ENCODE peak calls at places on chromosomes 5 and 9, in five cellular contexts. S, A, M, C and I are unnamed samples.

GRCh38 chr5:172669808-172670402 is 28.8 kb downstream of the NEURL1B start:
- DNase-seq in S (no peak), C (no peak), A (no peak), M (no peak), I (no peak)

GRCh38 chr9:981491-981898 is 5.0 kb downstream of the DMRT3 start:
- DNase-seq in C (no peak), M (no peak), A (no peak), S (no peak), I (no peak)

GRCh38 chr5:1470762-1471211 is 25.5 kb upstream of the SLC6A3 start:
- DNase-seq in A (no peak), S (no peak), M (no peak), C (no peak), I (no peak)

GRCh38 chr9:86352440-86353106 is 1.6 kb downstream of the TUT7 start:
- DNase-seq in S (no peak), M (peak), C (no peak), A (no peak), I (no peak)

GRCh38 chr5:98415663-98416062 is 357.8 kb upstream of the RGMB start:
- DNase-seq in M (peak), S (no peak), A (no peak), C (no peak), I (no peak)

GRCh38 chr5:157972579-157972978 is 113.6 kb upstream of the CLINT1 start:
- DNase-seq in M (no peak), S (no peak), A (no peak), C (no peak), I (no peak)

GRCh38 chr5:132754947-132755346 is 7.7 kb downstream of the CCNI2 start:
- DNase-seq in C (no peak), S (no peak), A (no peak), M (peak), I (no peak)

GRCh38 chr5:14487896-14488570 is 93.6 kb upstream of the OTULINL start:
- DNase-seq in C (no peak), S (no peak), M (no peak), A (no peak), I (no peak)

GRCh38 chr9:16825364-16825763 is 45.1 kb downstream of the BNC2 start:
- DNase-seq in C (no peak), A (no peak), S (no peak), M (peak), I (no peak)

DNA sequence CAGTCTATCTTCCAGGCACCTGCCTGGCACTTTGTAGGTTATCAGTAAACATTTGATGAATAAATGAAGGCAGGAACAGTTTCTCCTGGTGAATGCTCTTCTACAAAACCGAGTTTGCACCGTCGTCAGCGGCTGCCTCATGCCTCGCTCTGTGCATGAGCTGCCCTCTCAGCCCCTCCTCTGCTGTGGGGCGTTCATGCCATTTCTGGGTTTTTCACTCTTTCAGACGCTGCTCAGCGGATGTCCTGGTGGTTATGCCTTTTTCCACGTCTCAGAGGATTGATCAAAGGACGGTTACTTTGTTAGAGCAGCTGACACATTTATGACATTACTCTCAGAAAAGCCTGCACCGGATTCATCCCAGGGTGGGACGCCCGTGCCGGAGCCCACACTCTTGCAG is 196.0 kb upstream of the PPP1R26 start:
- DNase-seq in C (no peak), A (no peak), S (no peak), M (no peak), I (no peak)
- H3K27ac ChIP-seq in C (no peak), A (no peak), S (no peak), M (no peak), I (no peak)

GRCh38 chr5:93600409-93601052 is 17.5 kb downstream of the NR2F1 start:
- DNase-seq in M (no peak), C (no peak), A (no peak), S (no peak), I (no peak)

GRCh38 chr5:93602261-93603149 is 19.5 kb downstream of the NR2F1 start:
- DNase-seq in A (no peak), C (no peak), S (no peak), M (no peak), I (no peak)

GRCh38 chr5:93601053-93601429 is 18.0 kb downstream of the NR2F1 start:
- DNase-seq in C (no peak), S (no peak), A (no peak), M (no peak), I (no peak)

GRCh38 chr5:93603191-93603590 is 20.2 kb downstream of the NR2F1 start:
- DNase-seq in M (no peak), C (no peak), A (no peak), S (no peak), I (no peak)

DNA sequence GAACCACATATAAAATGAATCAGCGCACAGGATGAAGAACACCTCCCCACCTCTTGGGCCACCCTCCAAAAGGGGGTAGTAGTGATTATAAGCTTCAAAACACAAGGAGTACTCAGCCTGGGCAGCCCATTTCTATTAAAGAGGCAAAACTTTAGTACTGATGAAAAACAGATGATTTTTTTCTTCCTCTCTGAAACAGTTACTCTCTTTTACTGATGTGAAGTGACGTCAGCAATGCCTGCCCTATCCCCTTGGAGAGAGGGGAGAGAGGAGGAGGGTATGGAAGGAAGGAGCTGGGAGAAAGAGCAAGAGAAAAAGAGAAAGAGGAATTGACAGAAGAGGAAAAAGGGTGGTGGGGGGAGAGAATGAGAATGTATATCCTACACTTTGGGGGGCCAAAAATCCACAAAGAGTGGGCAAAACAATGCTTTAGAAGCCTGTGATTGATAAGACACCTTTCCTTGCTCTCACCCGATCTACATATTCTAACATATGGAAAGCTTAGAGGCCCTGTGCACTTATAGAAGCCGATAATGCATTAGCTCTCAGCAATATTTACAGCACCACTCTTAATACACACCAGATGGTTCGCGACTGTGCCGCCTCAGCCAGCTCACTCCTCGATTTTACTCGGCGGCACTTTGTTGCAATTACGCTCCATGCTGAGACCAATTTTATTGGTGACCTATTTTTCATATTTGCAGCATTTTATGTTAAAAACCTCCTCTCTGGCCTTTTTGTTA is 18.6 kb downstream of the NR2F1 start:
- DNase-seq in C (no peak), S (no peak), A (no peak), M (no peak), I (no peak)
- H3K27ac ChIP-seq in C (no peak), S (no peak), A (no peak), M (no peak), I (no peak)

DNA sequence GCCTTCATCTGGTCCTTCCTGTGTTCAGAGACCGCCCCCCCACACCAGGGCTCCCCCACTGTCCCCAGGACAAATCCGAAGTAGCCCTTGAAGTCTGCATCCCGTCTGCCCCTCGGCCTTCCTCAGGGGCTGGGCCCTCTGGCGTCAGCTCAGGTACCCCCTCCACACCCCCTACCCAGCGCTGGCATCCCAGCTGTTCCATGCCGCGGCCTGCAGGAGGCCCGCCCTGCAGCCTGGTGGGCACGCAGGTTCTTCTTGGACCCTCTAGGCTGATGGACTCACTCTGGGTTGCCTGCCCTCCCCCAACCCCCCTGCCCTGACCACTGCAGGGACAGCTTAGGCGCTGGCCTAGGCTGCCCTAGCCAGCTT is 6.6 kb downstream of the SLC2A6 start:
- DNase-seq in M (no peak), A (no peak), C (no peak), S (no peak), I (no peak)
- H3K27ac ChIP-seq in M (no peak), A (no peak), C (no peak), S (no peak), I (no peak)

GRCh38 chr5:151676719-151677118 is 10.0 kb downstream of the SPARC start:
- DNase-seq in S (no peak), A (no peak), M (peak), C (no peak), I (no peak)

GRCh38 chr5:151679421-151680155 is 7.1 kb downstream of the SPARC start:
- DNase-seq in S (no peak), M (peak), C (no peak), A (no peak), I (no peak)

GRCh38 chr5:151678146-151678545 is 8.6 kb downstream of the SPARC start:
- DNase-seq in A (no peak), S (no peak), M (peak), C (no peak), I (no peak)

GRCh38 chr5:151680944-151681427 is 5.7 kb downstream of the SPARC start:
- DNase-seq in M (peak), S (no peak), C (no peak), A (no peak), I (peak)

DNA sequence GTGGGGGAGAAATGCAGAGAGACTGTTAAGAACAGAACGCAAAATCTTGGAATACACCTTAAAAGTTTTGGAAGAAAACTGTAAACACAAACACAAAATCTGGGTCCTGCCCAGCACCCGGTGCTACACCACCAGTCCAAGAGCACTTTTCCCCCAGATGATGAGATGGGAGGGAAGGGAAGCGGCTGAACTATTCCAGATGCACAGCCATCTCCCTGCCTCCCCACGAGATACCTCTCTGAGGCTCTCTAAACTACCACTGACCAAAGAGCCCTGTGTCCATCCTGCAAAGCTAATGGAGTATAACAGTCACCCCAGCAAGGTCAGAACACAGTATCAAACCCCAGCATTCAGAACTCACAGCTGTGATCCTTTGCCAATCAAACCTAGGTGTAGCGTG is 8.0 kb downstream of the SPARC start:
- DNase-seq in M (peak), C (no peak), A (no peak), S (no peak), I (no peak)
- H3K27ac ChIP-seq in M (peak), C (peak), A (peak), S (no peak), I (peak)